ENCODE peak calls at places on chromosome 9, in five cellular contexts. T, E, U, C and Y are unnamed samples.

GRCh38 chr9:85742630-85742928 is 825 bp upstream of the AGTPBP1 start:
- DNase-seq in T (no peak), E (no peak), U (no peak), C (no peak), Y (no peak)

GRCh38 chr9:20640331-20641187 is 18.3 kb upstream of the MLLT3 start:
- DNase-seq in T (no peak), E (no peak), U (no peak), C (peak; percentile 99), Y (no peak)

GRCh38 chr9:110334183-110334582 is 3.5 kb downstream of the TXNDC8 start:
- DNase-seq in T (no peak), E (no peak), U (no peak), C (no peak), Y (no peak)

GRCh38 chr9:27572918-27573698 is at the start of gene C9orf72:
- DNase-seq in T (peak; percentile 27), E (peak; percentile 72), U (peak; percentile 67), C (no peak), Y (peak; percentile 85)

GRCh38 chr9:93180938-93181337 is 3.0 kb upstream of the WNK2 start:
- DNase-seq in T (no peak), E (no peak), U (no peak), C (no peak), Y (no peak)

GRCh38 chr9:133534346-133535284 is at the start of gene ADAMTSL2:
- DNase-seq in T (peak; percentile 73), E (peak; percentile 40), U (no peak), C (no peak), Y (no peak)

GRCh38 chr9:33443504-33444154 is 3.8 kb downstream of the AQP3 start:
- DNase-seq in T (no peak), E (no peak), U (no peak), C (no peak), Y (no peak)

GRCh38 chr9:35842795-35843194 is 13.8 kb downstream of the TMEM8B start:
- DNase-seq in T (no peak), E (no peak), U (no peak), C (peak; percentile 61), Y (no peak)

GRCh38 chr9:101366038-101366756 is 18.6 kb downstream of the BAAT start:
- DNase-seq in T (peak; percentile 91), E (peak; percentile 37), U (peak; percentile 60), C (no peak), Y (no peak)

GRCh38 chr9:105308448-105309412 is 64.3 kb downstream of the SLC44A1 start:
- DNase-seq in T (no peak), E (no peak), U (no peak), C (no peak), Y (no peak)

GRCh38 chr9:134205636-134206316 is 41.4 kb upstream of the RNU6ATAC start:
- DNase-seq in T (no peak), E (peak; percentile 78), U (no peak), C (no peak), Y (no peak)

GRCh38 chr9:133242991-133243390 is 32.0 kb downstream of the ABO start:
- DNase-seq in T (no peak), E (no peak), U (no peak), C (no peak), Y (no peak)

GRCh38 chr9:36327903-36328302 is 69.7 kb upstream of the GNE start:
- DNase-seq in T (no peak), E (no peak), U (no peak), C (no peak), Y (no peak)

GRCh38 chr9:1117439-1117838 is 67.3 kb downstream of the DMRT2 start:
- DNase-seq in T (no peak), E (no peak), U (no peak), C (no peak), Y (no peak)

GRCh38 chr9:34375901-34376595 is 650 bp downstream of the MYORG start:
- DNase-seq in T (peak; percentile 69), E (peak; percentile 48), U (peak; percentile 74), C (no peak), Y (no peak)

GRCh38 chr9:131839281-131840084 is 99.6 kb upstream of the RAPGEF1 start:
- DNase-seq in T (no peak), E (peak; percentile 27), U (no peak), C (no peak), Y (no peak)

GRCh38 chr9:27602107-27602836 is 29.0 kb upstream of the C9orf72 start:
- DNase-seq in T (no peak), E (no peak), U (no peak), C (no peak), Y (no peak)

GRCh38 chr9:91972711-91973110 is 22.7 kb upstream of the ROR2 start:
- DNase-seq in T (no peak), E (no peak), U (no peak), C (no peak), Y (no peak)

GRCh38 chr9:87713278-87713989 is 12.5 kb upstream of the CTSL start:
- DNase-seq in T (peak; percentile 62), E (peak; percentile 53), U (peak; percentile 89), C (no peak), Y (no peak)

GRCh38 chr9:130458027-130458803 is 13.5 kb downstream of the ASS1 start:
- DNase-seq in T (no peak), E (no peak), U (no peak), C (no peak), Y (no peak)

GRCh38 chr9:128102861-128103588 is 24.5 kb downstream of the PTGES2 start:
- DNase-seq in T (peak; percentile 94), E (no peak), U (no peak), C (no peak), Y (no peak)

GRCh38 chr9:136235171-136235570 is 10.4 kb downstream of the QSOX2 start:
- DNase-seq in T (no peak), E (no peak), U (no peak), C (no peak), Y (no peak)

GRCh38 chr9:124465736-124466135 is 15.5 kb downstream of the ADGRD2 start:
- DNase-seq in T (no peak), E (no peak), U (no peak), C (no peak), Y (no peak)

GRCh38 chr9:33272061-33272460 is 7.2 kb downstream of the CHMP5 start:
- DNase-seq in T (no peak), E (no peak), U (no peak), C (no peak), Y (no peak)

GRCh38 chr9:25716220-25716872 is 38.1 kb upstream of the TUSC1 start:
- DNase-seq in T (peak; percentile 6), E (no peak), U (peak; percentile 5), C (no peak), Y (peak; percentile 34)

GRCh38 chr9:95142728-95143127 is 174.8 kb downstream of the FANCC start:
- DNase-seq in T (no peak), E (no peak), U (no peak), C (no peak), Y (no peak)

GRCh38 chr9:119688547-119688946 is 319.3 kb upstream of the BRINP1 start:
- DNase-seq in T (no peak), E (no peak), U (no peak), C (no peak), Y (no peak)

GRCh38 chr9:95783426-95783975 is 92.0 kb upstream of the ERCC6L2 start:
- DNase-seq in T (peak; percentile 37), E (no peak), U (no peak), C (no peak), Y (peak; percentile 45)

GRCh38 chr9:135447126-135447525 is 32.5 kb upstream of the PPP1R26 start:
- DNase-seq in T (no peak), E (no peak), U (no peak), C (no peak), Y (no peak)

GRCh38 chr9:110148384-110148783 is 59.6 kb downstream of the C9orf152 start:
- DNase-seq in T (no peak), E (no peak), U (no peak), C (no peak), Y (no peak)

GRCh38 chr9:16626577-16627130 is 243.8 kb downstream of the BNC2 start:
- DNase-seq in T (no peak), E (no peak), U (peak; percentile 49), C (no peak), Y (no peak)

GRCh38 chr9:109797006-109797405 is 17.0 kb downstream of the PALM2AKAP2 start:
- DNase-seq in T (no peak), E (no peak), U (no peak), C (no peak), Y (no peak)

DNA sequence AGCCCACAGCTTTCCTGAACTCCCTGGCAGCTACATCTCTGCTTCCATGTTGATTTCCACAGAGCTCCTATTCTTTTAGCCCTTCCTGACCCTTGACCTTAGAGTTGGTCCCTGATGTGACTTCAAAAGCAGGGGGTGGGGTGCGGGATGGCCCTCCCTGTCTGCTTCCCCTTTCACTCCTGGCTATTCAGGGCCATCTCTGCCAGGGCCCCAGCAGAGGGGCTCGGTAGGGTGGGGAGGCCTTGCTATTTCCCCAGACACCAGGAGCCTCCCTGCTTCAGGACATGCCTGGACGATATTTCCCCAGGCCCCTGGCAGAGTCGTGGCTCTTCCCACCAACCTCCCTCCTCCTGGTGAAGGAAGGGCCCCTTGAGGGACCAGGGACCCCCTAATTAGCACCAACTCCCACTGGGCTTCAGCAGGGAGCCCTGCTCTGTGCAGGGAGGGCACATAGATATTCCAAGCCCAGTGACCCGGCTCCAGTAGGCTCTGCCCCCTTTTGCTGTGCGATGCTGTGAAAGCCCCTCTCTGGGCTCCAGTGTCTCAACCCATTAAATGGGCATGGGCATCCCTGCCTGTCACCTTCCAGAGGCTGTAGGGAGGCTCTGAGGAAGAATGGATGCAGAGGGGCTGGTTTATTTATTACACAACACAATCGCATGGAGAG is 17.3 kb downstream of the CORO2A start:
- DNase-seq in T (peak; percentile 92), E (no peak), U (no peak), C (no peak), Y (no peak)
- TF ChIP-seq KDM1A in T (no peak), E (no peak), U (no peak), C (no peak), Y (no peak)

DNA sequence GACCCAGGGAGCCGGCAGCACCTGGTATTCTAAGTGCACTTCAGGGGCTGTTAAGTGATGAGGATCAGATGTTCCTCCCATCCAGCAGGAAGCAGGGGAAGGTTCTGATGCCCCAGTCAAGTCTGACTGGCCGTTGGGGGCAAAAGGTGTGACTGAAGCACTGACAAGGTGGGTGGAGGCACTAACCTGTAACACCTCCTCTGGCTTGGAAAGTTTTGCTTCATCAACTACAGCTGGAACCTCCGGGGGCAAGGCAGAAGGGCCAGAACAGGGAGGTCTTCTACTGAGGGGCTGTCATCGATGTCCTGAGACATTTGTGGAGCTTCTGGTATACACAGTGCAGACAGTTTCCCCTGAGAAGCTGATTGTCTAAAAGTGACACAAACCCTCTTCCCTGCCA is 24.7 kb upstream of the PHF19 start:
- DNase-seq in T (no peak), E (no peak), U (no peak), C (no peak), Y (no peak)
- TF ChIP-seq KDM1A in T (no peak), E (no peak), U (no peak), C (no peak), Y (no peak)

GRCh38 chr9:7676757-7677156 is 122.8 kb downstream of the DMAC1 start:
- DNase-seq in T (peak; percentile 1), E (no peak), U (no peak), C (no peak), Y (no peak)
- TF ChIP-seq KDM1A in T (no peak), E (no peak), U (no peak), C (no peak), Y (no peak)

GRCh38 chr9:115393976-115394775 is 276.2 kb upstream of the TNC start:
- DNase-seq in T (no peak), E (no peak), U (no peak), C (no peak), Y (no peak)
- TF ChIP-seq KDM1A in T (no peak), E (no peak), U (no peak), C (no peak), Y (no peak)

GRCh38 chr9:114205171-114206015 is 50.1 kb downstream of the COL27A1 start:
- DNase-seq in T (no peak), E (no peak), U (no peak), C (no peak), Y (no peak)
- TF ChIP-seq KDM1A in T (no peak), E (no peak), U (no peak), C (no peak), Y (no peak)